ENCODE peak calls at places on chromosomes 13 and 19, in four cellular contexts. G, C, Y and D are unnamed samples. For H3K27me3 and H3K4me1, the result is how much of the 10 kb centered on the place peaks cover.

GRCh38 chr19:46390866-46391265 is 22.5 kb downstream of the CCDC8 start:
- DNase-seq in G (no peak), C (no peak), Y (no peak), D (no peak)

GRCh38 chr13:21067794-21068193 is 6.4 kb upstream of the LATS2 start:
- DNase-seq in G (no peak), C (no peak), Y (no peak), D (no peak)

GRCh38 chr19:11382898-11383705 is 1.0 kb downstream of the EPOR start:
- DNase-seq in G (no peak), C (no peak), Y (no peak), D (peak)

GRCh38 chr13:26557393-26558073 is at the start of gene WASF3:
- DNase-seq in G (peak), C (no peak), Y (peak), D (no peak)

GRCh38 chr19:42606660-42607351 is 12.1 kb upstream of the CEACAM8 start:
- DNase-seq in G (peak), C (no peak), Y (no peak), D (peak)

GRCh38 chr19:42132030-42132628 is at the start of gene POU2F2:
- DNase-seq in G (no peak), C (peak), Y (no peak), D (peak)

GRCh38 chr19:5257155-5258045 is 83.2 kb downstream of the PTPRS start:
- DNase-seq in G (no peak), C (no peak), Y (no peak), D (no peak)

GRCh38 chr13:26538363-26539317 is 18.8 kb upstream of the WASF3 start:
- DNase-seq in G (no peak), C (no peak), Y (no peak), D (no peak)

GRCh38 chr13:109101550-109102144 is 472.2 kb downstream of the MYO16 start:
- DNase-seq in G (no peak), C (no peak), Y (no peak), D (no peak)

GRCh38 chr13:109833071-109833470 is 46.7 kb upstream of the IRS2 start:
- DNase-seq in G (no peak), C (no peak), Y (no peak), D (no peak)

GRCh38 chr19:10418281-10419199 is 1.8 kb upstream of the PDE4A start:
- DNase-seq in G (no peak), C (no peak), Y (no peak), D (no peak)

GRCh38 chr13:60990032-60990733 is 425.5 kb downstream of the PCDH20 start:
- DNase-seq in G (peak), C (no peak), Y (no peak), D (no peak)

GRCh38 chr19:29694669-29695627 is 20.1 kb downstream of the C19orf12 start:
- DNase-seq in G (peak), C (peak), Y (peak), D (peak)

GRCh38 chr13:64684685-64685431 is 2545.3 kb downstream of the PCDH9 start:
- DNase-seq in G (no peak), C (no peak), Y (no peak), D (no peak)

GRCh38 chr19:36009220-36009619 is 607 bp upstream of the SYNE4 start:
- DNase-seq in G (no peak), C (no peak), Y (peak), D (peak)

GRCh38 chr19:718251-719024 is 9.7 kb downstream of the PALM start:
- DNase-seq in G (no peak), C (no peak), Y (no peak), D (no peak)

GRCh38 chr19:53432088-53432661 is 391 bp downstream of the ZNF761 start:
- DNase-seq in G (peak), C (no peak), Y (no peak), D (no peak)

GRCh38 chr19:17598953-17599352 is 43.5 kb downstream of the COLGALT1 start:
- DNase-seq in G (no peak), C (no peak), Y (no peak), D (no peak)

GRCh38 chr19:21767065-21767800 is at the start of gene ZNF100:
- DNase-seq in G (peak), C (peak), Y (peak), D (peak)

GRCh38 chr13:113548171-113548641 is 36.3 kb upstream of the TFDP1 start:
- DNase-seq in G (no peak), C (no peak), Y (no peak), D (no peak)

GRCh38 chr13:80168089-80168850 is 172.7 kb downstream of the SPRY2 start:
- DNase-seq in G (no peak), C (no peak), Y (no peak), D (no peak)

GRCh38 chr13:48571121-48571901 is 38.4 kb upstream of the RCBTB2 start:
- DNase-seq in G (no peak), C (no peak), Y (no peak), D (no peak)

GRCh38 chr19:43872547-43873336 is 45.6 kb downstream of the ZNF283 start:
- DNase-seq in G (peak), C (no peak), Y (no peak), D (no peak)

GRCh38 chr19:46704379-46705076 is 12.4 kb downstream of the PRKD2 start:
- DNase-seq in G (no peak), C (peak), Y (peak), D (peak)

GRCh38 chr19:35767288-35768081 is 7.9 kb upstream of the ARHGAP33 start:
- DNase-seq in G (no peak), C (no peak), Y (no peak), D (no peak)

GRCh38 chr13:29569253-29570057 is 26.0 kb downstream of the SLC7A1 start:
- DNase-seq in G (no peak), C (no peak), Y (no peak), D (no peak)

GRCh38 chr13:30153871-30154426 is 153.4 kb downstream of the KATNAL1 start:
- DNase-seq in G (no peak), C (no peak), Y (no peak), D (no peak)

GRCh38 chr13:112990783-112991182 is 21.8 kb downstream of the MCF2L start:
- DNase-seq in G (no peak), C (no peak), Y (no peak), D (no peak)

GRCh38 chr13:47044842-47045241 is 148.0 kb upstream of the HTR2A start:
- DNase-seq in G (no peak), C (no peak), Y (no peak), D (no peak)

GRCh38 chr19:39087907-39088686 is 3.9 kb downstream of the ACP7 start:
- DNase-seq in G (no peak), C (no peak), Y (no peak), D (no peak)
- H3K27me3 ChIP-seq in G (under half), C (under half), Y (under half), D (under half)

DNA sequence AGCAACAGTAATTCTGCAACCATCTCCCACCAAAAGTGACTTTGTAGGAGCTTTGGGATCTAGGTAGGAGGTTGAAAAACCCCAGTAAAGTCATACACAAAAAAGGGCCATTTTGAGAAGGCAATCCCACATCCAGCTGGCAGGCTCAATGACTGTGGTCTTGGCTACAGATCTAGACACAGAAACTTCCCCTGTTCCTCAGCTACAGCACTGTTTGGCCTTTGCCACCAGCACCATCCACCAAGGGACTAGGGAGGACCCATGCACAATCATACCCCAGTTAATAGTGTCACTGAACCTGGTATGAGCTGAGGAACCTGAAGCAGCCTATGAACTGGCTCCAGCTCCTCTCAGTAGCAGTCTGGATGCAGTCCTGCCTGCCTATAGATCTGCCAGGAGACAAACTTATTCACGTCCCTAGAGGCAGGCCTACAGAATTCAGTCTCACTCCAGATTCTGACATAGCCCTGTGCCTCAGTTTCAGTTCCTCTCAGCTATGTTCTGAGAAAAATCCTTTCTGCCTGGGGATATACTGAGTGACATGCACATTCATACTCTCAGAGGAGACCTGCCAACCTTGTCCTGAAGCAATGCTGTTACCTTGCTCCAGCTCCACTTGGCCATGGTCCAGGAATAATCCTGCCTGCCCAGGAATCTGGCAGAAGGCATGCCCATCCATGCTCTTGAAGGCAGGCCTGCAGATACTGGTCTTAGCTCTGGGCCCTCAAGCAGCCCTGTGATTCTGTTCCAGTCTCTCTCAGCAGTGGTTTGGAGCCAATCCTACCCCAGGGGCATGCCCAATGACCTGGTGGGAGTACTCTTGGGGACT is 2048.3 kb upstream of the PCDH20 start:
- DNase-seq in G (peak), C (no peak), Y (no peak), D (no peak)
- H3K27ac ChIP-seq in G (no peak), C (no peak), Y (no peak), D (no peak)

GRCh38 chr19:1752757-1753728 is at the start of gene ONECUT3:
- DNase-seq in G (no peak), C (no peak), Y (no peak), D (no peak)
- H3K4me1 ChIP-seq in G (under half), C (under half), Y (under half), D (under half)

GRCh38 chr13:88339271-88339741 is 668.1 kb downstream of the SLITRK5 start:
- DNase-seq in G (no peak), C (no peak), Y (no peak), D (no peak)
- H3K27me3 ChIP-seq in G (under half), C (under half), Y (under half), D (under half)